ENCODE peak calls at places on chromosomes 7 and 10, in eight cellular contexts. R is activated T-helper 1 cell treated with Interleukin-2 at 50 U/mL for 16 hours; M is cardiac fibroblast; C is NCI-H446 treated with DMSO at 0.1 percent for 48 hours; S is EL; P is effector memory CD8-positive, alpha-beta T cell; D is ELF-1; Q is RCC 7860. H is an unnamed sample.

GRCh38 chr7:100566018-100566531 is 7.6 kb downstream of the SAP25 start:
- DNase-seq in R (no peak), M (no peak), C (no peak), S (no peak), P (no peak), D (no peak), Q (no peak), H (no peak)

GRCh38 chr10:56319386-56319785 is 41.7 kb downstream of the ZWINT start:
- DNase-seq in R (no peak), M (no peak), C (no peak), S (no peak), P (no peak), D (no peak), Q (peak; percentile 59), H (no peak)

GRCh38 chr10:79985481-79986072 is 36.7 kb upstream of the SFTPD start:
- DNase-seq in R (no peak), M (no peak), C (no peak), S (no peak), P (no peak), D (no peak), Q (peak; percentile 23), H (no peak)

GRCh38 chr7:19916011-19916410 is 142.6 kb upstream of the TMEM196 start:
- DNase-seq in R (no peak), M (peak; percentile 20), C (peak; percentile 15), S (peak; percentile 66), P (no peak), D (no peak), Q (peak; percentile 65), H (no peak)

GRCh38 chr10:48448796-48449195 is 142.3 kb downstream of the MAPK8 start:
- DNase-seq in R (no peak), M (no peak), C (no peak), S (peak; percentile 76), P (no peak), D (no peak), Q (peak; percentile 54), H (no peak)

GRCh38 chr7:129721139-129721538 is 109.6 kb downstream of the NRF1 start:
- DNase-seq in R (no peak), M (no peak), C (no peak), S (no peak), P (no peak), D (no peak), Q (no peak), H (no peak)

GRCh38 chr7:102424129-102424551 is 9.2 kb upstream of the ORAI2 start:
- DNase-seq in R (no peak), M (no peak), C (no peak), S (no peak), P (no peak), D (no peak), Q (no peak), H (no peak)

GRCh38 chr7:43039346-43039745 is 73.1 kb upstream of the HECW1 start:
- DNase-seq in R (no peak), M (no peak), C (no peak), S (no peak), P (no peak), D (peak; percentile 34), Q (no peak), H (no peak)

GRCh38 chr10:61262486-61263261 is 190.5 kb downstream of the TMEM26 start:
- DNase-seq in R (no peak), M (no peak), C (no peak), S (peak; percentile 42), P (no peak), D (no peak), Q (no peak), H (no peak)

GRCh38 chr10:79116801-79117723 is 48.3 kb downstream of the ZMIZ1 start:
- DNase-seq in R (no peak), M (peak; percentile 43), C (no peak), S (peak; percentile 33), P (no peak), D (no peak), Q (peak; percentile 46), H (peak; percentile 59)

GRCh38 chr7:143279186-143280098 is 5.3 kb upstream of the TMEM139 start:
- DNase-seq in R (no peak), M (peak; percentile 94), C (no peak), S (no peak), P (no peak), D (no peak), Q (no peak), H (peak; percentile 37)

GRCh38 chr7:1817061-1817712 is 147.1 kb downstream of the ELFN1 start:
- DNase-seq in R (no peak), M (no peak), C (no peak), S (no peak), P (no peak), D (no peak), Q (no peak), H (no peak)

GRCh38 chr7:1238363-1239331 is 6.0 kb downstream of the UNCX start:
- DNase-seq in R (no peak), M (no peak), C (no peak), S (no peak), P (no peak), D (no peak), Q (no peak), H (no peak)

GRCh38 chr10:126422561-126422960 is 34.3 kb upstream of the ADAM12 start:
- DNase-seq in R (no peak), M (no peak), C (no peak), S (peak; percentile 12), P (no peak), D (no peak), Q (no peak), H (no peak)

GRCh38 chr7:108200326-108200725 is 70.2 kb upstream of the LAMB4 start:
- DNase-seq in R (no peak), M (no peak), C (no peak), S (no peak), P (no peak), D (no peak), Q (no peak), H (no peak)

GRCh38 chr7:767941-768729 is 41.1 kb upstream of the PRKAR1B start:
- DNase-seq in R (no peak), M (no peak), C (no peak), S (no peak), P (no peak), D (peak; percentile 100), Q (peak; percentile 99), H (no peak)

GRCh38 chr7:2637505-2638223 is 5.9 kb downstream of the TTYH3 start:
- DNase-seq in R (no peak), M (no peak), C (no peak), S (no peak), P (no peak), D (no peak), Q (no peak), H (peak; percentile 70)

GRCh38 chr7:46123-46829 is 146.1 kb upstream of the FAM20C start:
- DNase-seq in R (no peak), M (no peak), C (no peak), S (no peak), P (no peak), D (no peak), Q (no peak), H (no peak)

GRCh38 chr7:47576031-47576908 is 5.6 kb downstream of the TNS3 start:
- DNase-seq in R (no peak), M (peak; percentile 78), C (no peak), S (peak; percentile 66), P (no peak), D (peak; percentile 98), Q (peak; percentile 48), H (peak; percentile 64)

GRCh38 chr7:99469381-99470065 is 3.2 kb upstream of the ZNF789 start:
- DNase-seq in R (no peak), M (no peak), C (no peak), S (peak; percentile 18), P (no peak), D (peak; percentile 59), Q (no peak), H (no peak)

GRCh38 chr10:44818721-44819127 is 92.4 kb upstream of the TMEM72 start:
- DNase-seq in R (no peak), M (no peak), C (no peak), S (peak; percentile 25), P (no peak), D (peak; percentile 74), Q (no peak), H (no peak)

GRCh38 chr7:27165655-27166474 is 528 bp upstream of the HOXA9 start:
- DNase-seq in R (no peak), M (no peak), C (no peak), S (peak; percentile 58), P (no peak), D (peak; percentile 44), Q (peak; percentile 58), H (no peak)

GRCh38 chr10:94803307-94803706 is 40.8 kb downstream of the CYP2C19 start:
- DNase-seq in R (no peak), M (no peak), C (no peak), S (no peak), P (no peak), D (peak; percentile 82), Q (no peak), H (no peak)

GRCh38 chr10:102982281-102982680 is 64.2 kb downstream of the CNNM2 start:
- DNase-seq in R (no peak), M (no peak), C (no peak), S (no peak), P (no peak), D (no peak), Q (no peak), H (no peak)

GRCh38 chr10:35819011-35819410 is 176.9 kb upstream of the FZD8 start:
- DNase-seq in R (no peak), M (no peak), C (no peak), S (no peak), P (no peak), D (no peak), Q (no peak), H (no peak)

GRCh38 chr7:36514289-36515243 is 124.9 kb downstream of the ANLN start:
- DNase-seq in R (no peak), M (no peak), C (peak; percentile 71), S (no peak), P (no peak), D (peak; percentile 40), Q (no peak), H (no peak)

GRCh38 chr10:8224591-8224990 is 170.1 kb downstream of the GATA3 start:
- DNase-seq in R (no peak), M (no peak), C (no peak), S (no peak), P (no peak), D (no peak), Q (no peak), H (no peak)

GRCh38 chr7:144090667-144091066 is 4.6 kb downstream of the OR2A12 start:
- DNase-seq in R (no peak), M (no peak), C (no peak), S (no peak), P (no peak), D (no peak), Q (no peak), H (no peak)

GRCh38 chr7:70042533-70042932 is 444.3 kb downstream of the AUTS2 start:
- DNase-seq in R (no peak), M (peak; percentile 31), C (no peak), S (no peak), P (no peak), D (no peak), Q (no peak), H (no peak)

GRCh38 chr10:12381536-12382156 is 32.3 kb downstream of the CAMK1D start:
- DNase-seq in R (no peak), M (no peak), C (no peak), S (no peak), P (no peak), D (no peak), Q (no peak), H (no peak)

GRCh38 chr10:58818889-58819288 is 306.2 kb downstream of the BICC1 start:
- DNase-seq in R (no peak), M (peak; percentile 85), C (peak; percentile 58), S (peak; percentile 80), P (no peak), D (no peak), Q (no peak), H (no peak)

GRCh38 chr10:119080521-119081259 is at the start of gene EIF3A:
- DNase-seq in R (peak; percentile 91), M (peak; percentile 95), C (peak; percentile 71), S (peak; percentile 92), P (peak; percentile 92), D (peak; percentile 97), Q (peak; percentile 77), H (peak; percentile 95)

H was measured in heart right ventricle.